ENCODE peak calls at places on chromosomes 16 and 17, in five cellular contexts. R is H1, K is H9, A is mesenchymal stem cell, E is trophoblast cell. N is an unnamed sample.

GRCh38 chr16:21116148-21116693 is 34.4 kb downstream of the DNAH3 start:
- DNase-seq in R (no peak), K (peak), E (no peak), A (no peak), N (no peak)

GRCh38 chr17:57545836-57546305 is 199.2 kb downstream of the CCDC182 start:
- DNase-seq in A (no peak), R (no peak), E (no peak), K (no peak), N (no peak)

GRCh38 chr17:35786941-35787432 is 8.5 kb downstream of the MMP28 start:
- DNase-seq in A (peak), R (no peak), K (peak), E (no peak), N (no peak)

GRCh38 chr17:32458367-32458766 is 14.1 kb downstream of the PSMD11 start:
- DNase-seq in E (no peak), A (no peak), R (no peak), K (no peak), N (no peak)

GRCh38 chr16:53224932-53225533 is 170.2 kb downstream of the CHD9 start:
- DNase-seq in K (no peak), R (no peak), E (peak), A (peak), N (no peak)

GRCh38 chr16:31467151-31467550 is 4.8 kb upstream of the TGFB1I1 start:
- DNase-seq in K (no peak), A (no peak), E (no peak), R (no peak), N (no peak)

GRCh38 chr17:27846042-27846655 is 45.8 kb upstream of the NOS2 start:
- DNase-seq in E (no peak), R (no peak), A (no peak), K (no peak), N (no peak)

GRCh38 chr17:2335726-2336214 is 487 bp downstream of the TSR1 start:
- DNase-seq in K (no peak), A (peak), R (no peak), E (no peak), N (no peak)

GRCh38 chr16:84369105-84369504 is 767 bp downstream of the ATP2C2 start:
- DNase-seq in K (no peak), A (no peak), E (no peak), R (no peak), N (no peak)

GRCh38 chr16:87945351-87946042 is 5.7 kb upstream of the BANP start:
- DNase-seq in E (peak), R (no peak), A (peak), K (peak), N (peak)

GRCh38 chr17:47013341-47013740 is 34.3 kb upstream of the RPRML start:
- DNase-seq in E (no peak), A (no peak), K (no peak), R (no peak), N (no peak)

GRCh38 chr17:66777689-66778225 is 57.2 kb upstream of the CACNG5 start:
- DNase-seq in K (peak), R (peak), E (no peak), A (peak), N (no peak)

GRCh38 chr17:507441-507840 is 154.8 kb upstream of the RPH3AL start:
- DNase-seq in K (no peak), R (no peak), E (peak), A (no peak), N (no peak)

GRCh38 chr17:57523926-57524634 is 221.0 kb downstream of the CCDC182 start:
- DNase-seq in A (no peak), K (no peak), E (no peak), R (no peak), N (no peak)

GRCh38 chr16:20744922-20745440 is 3.4 kb upstream of the THUMPD1 start:
- DNase-seq in R (no peak), E (no peak), K (no peak), A (no peak), N (no peak)

GRCh38 chr17:30349252-30349651 is 15.4 kb upstream of the TMIGD1 start:
- DNase-seq in E (no peak), A (no peak), K (no peak), R (no peak), N (no peak)

GRCh38 chr16:19130852-19131808 is 17.4 kb downstream of the ITPRIPL2 start:
- DNase-seq in R (no peak), K (no peak), E (no peak), A (peak), N (no peak)

GRCh38 chr17:40432864-40433528 is 10.3 kb upstream of the IGFBP4 start:
- DNase-seq in K (peak), R (no peak), E (no peak), A (peak), N (no peak)

GRCh38 chr17:73320601-73321264 is 8.9 kb upstream of the CDC42EP4 start:
- DNase-seq in K (peak), A (no peak), R (no peak), E (no peak), N (no peak)

GRCh38 chr16:1485847-1486496 is 2.8 kb downstream of the PTX4 start:
- DNase-seq in R (no peak), A (no peak), K (no peak), E (no peak), N (no peak)

GRCh38 chr17:42312285-42313130 is 24.2 kb downstream of the STAT5A start:
- DNase-seq in A (peak), E (peak), R (no peak), K (peak), N (peak)

GRCh38 chr17:82230627-82231311 is 1.9 kb downstream of the SLC16A3 start:
- DNase-seq in K (peak), A (peak), E (peak), R (no peak), N (peak)

GRCh38 chr17:77831497-77832179 is 126.9 kb upstream of the TNRC6C start:
- DNase-seq in A (peak), R (no peak), K (no peak), E (no peak), N (no peak)

GRCh38 chr16:87860553-87861299 is 8.6 kb downstream of the SLC7A5 start:
- DNase-seq in A (peak), E (no peak), K (no peak), R (no peak), N (no peak)

GRCh38 chr16:58426960-58427359 is 34.7 kb downstream of the GINS3 start:
- DNase-seq in R (no peak), E (no peak), A (no peak), K (no peak), N (no peak)

GRCh38 chr17:78356163-78356713 is 3.6 kb downstream of the SOCS3 start:
- DNase-seq in K (peak), E (peak), A (peak), R (peak), N (no peak)

GRCh38 chr16:3220839-3221238 is 14.1 kb downstream of the ZNF200 start:
- DNase-seq in E (no peak), K (no peak), R (no peak), A (no peak), N (no peak)

GRCh38 chr17:73304971-73305786 is 6.6 kb downstream of the CDC42EP4 start:
- DNase-seq in A (peak), E (peak), K (peak), R (no peak), N (no peak)

GRCh38 chr17:77475012-77475976 is 334.5 kb downstream of the SEC14L1 start:
- DNase-seq in R (no peak), A (peak), E (no peak), K (no peak), N (no peak)

GRCh38 chr16:57699481-57699880 is 4.9 kb downstream of the DRC7 start:
- DNase-seq in R (no peak), A (no peak), K (no peak), E (peak), N (no peak)

GRCh38 chr17:48180842-48181241 is 73.3 kb downstream of the SNX11 start:
- DNase-seq in K (no peak), E (no peak), A (no peak), R (no peak), N (no peak)

GRCh38 chr17:58564971-58565370 is 50.5 kb upstream of the MTMR4 start:
- DNase-seq in K (no peak), E (no peak), A (no peak), R (no peak), N (no peak)

GRCh38 chr16:69111216-69111615 is 5.8 kb downstream of the HAS3 start:
- DNase-seq in K (no peak), A (no peak), R (no peak), E (no peak), N (no peak)

GRCh38 chr17:55450232-55450631 is 28.6 kb upstream of the MMD start:
- DNase-seq in R (no peak), E (no peak), A (no peak), K (no peak), N (no peak)

DNA sequence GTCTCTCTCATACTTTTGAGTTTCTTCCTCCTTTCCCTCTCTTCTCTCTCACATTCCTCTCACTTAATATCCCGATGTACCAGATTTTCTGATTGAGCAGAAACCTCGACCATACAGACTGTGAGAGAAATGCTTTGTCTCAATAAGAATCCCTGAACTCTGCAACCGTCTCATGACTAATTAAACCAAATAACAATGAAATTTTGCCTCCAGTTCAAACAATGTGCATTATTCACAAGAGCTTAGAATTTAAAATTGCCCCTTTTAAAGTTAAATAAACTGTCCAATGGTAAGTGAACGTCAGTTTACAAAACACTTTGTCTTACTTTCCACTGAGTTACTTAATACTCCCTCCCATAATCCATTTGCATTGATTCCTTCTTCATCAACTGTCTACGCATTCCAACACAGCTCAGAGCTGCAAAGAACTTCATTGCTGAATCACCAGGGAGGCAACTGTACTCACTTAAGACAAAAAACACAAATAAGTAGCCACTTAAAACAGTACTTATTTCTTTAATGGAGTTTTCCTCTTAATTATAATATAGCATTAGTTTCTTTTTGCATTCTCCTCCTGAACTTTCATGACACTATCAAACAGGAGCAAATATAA is 4.9 kb downstream of the CDH11 start:
- DNase-seq in R (no peak), E (no peak), A (peak), K (no peak), N (no peak)
- H2BK12ac ChIP-seq in R (no peak), E (no peak), A (no peak), K (no peak), N (no peak)

DNA sequence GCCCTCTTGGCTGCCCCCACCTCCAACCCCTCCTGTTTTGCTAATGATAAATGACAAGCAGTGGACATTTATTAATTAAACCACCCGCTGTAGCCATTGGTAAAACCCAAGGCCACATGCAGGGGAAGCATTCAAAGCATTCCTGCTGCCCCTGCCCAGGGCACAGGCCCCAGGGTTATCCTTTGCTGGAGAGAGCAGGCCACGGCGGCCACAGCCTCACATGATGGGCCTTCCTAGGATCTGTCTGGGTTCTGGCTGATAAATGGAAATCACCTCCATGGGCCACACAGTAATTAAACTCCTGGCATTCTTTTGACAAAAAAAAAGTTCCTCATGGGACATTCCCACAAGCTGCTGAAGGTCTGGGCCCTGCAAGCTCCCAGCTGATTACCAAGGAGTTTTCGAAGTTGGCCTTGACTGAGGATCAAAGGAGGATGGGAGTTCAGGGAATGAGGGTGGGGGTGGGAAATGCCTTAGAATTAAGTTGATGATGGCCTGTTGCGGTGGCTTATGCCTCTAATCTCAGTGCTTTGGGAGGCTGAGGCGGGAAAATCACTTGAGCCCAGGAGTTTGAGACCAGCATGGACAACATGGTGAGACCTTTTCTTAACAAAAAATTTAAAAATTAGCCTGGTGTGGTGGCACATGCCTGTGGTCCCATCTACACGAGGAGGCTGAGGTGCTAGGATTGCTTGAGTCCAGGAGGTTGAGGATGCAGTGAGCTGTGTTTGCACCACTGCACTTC is 35.5 kb downstream of the SOST start:
- DNase-seq in R (no peak), A (no peak), K (no peak), E (no peak), N (no peak)
- H3K4ac ChIP-seq in R (no peak), A (no peak), K (no peak), E (no peak), N (no peak)

GRCh38 chr16:29963021-29963743 is 1.3 kb downstream of the TMEM219 start:
- DNase-seq in A (no peak), E (no peak), K (no peak), R (no peak), N (no peak)
- H3K14ac ChIP-seq in A (peak), E (peak), K (no peak), R (no peak), N (peak)

GRCh38 chr16:51852892-51853291 is 694.1 kb downstream of the TOX3 start:
- DNase-seq in A (no peak), E (no peak), K (no peak), R (no peak), N (no peak)
- H2BK12ac ChIP-seq in A (no peak), E (no peak), K (no peak), R (no peak), N (no peak)

GRCh38 chr17:38536661-38537060 is 69.1 kb downstream of the SRCIN1 start:
- DNase-seq in K (no peak), R (no peak), A (no peak), E (no peak), N (no peak)

GRCh38 chr17:38541281-38541680 is 64.5 kb downstream of the SRCIN1 start:
- DNase-seq in E (no peak), R (no peak), A (no peak), K (peak), N (no peak)

GRCh38 chr17:38539386-38539785 is 66.4 kb downstream of the SRCIN1 start:
- DNase-seq in A (no peak), K (no peak), R (no peak), E (no peak), N (no peak)

GRCh38 chr17:38540514-38540913 is 65.2 kb downstream of the SRCIN1 start:
- DNase-seq in K (no peak), A (no peak), R (no peak), E (no peak), N (no peak)

DNA sequence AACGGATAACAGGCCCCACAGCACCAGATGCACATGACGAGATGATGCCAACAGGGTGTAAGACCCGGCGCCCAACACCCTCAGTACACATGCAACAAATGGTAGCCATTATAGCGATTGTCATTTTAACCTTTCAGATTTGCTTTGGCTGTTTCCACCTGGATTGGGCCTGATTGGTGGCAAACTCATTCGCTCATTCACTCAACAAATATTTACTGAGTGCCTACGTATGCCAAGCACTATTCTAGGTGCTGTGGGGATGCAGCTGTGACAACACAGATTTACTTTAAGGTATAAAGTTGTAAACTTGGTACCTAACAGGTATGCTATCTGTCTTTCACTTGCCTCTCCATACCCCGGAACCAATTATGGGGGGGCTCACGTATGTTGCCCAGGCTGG is 66.8 kb downstream of the SRCIN1 start:
- DNase-seq in R (no peak), A (no peak), E (no peak), K (no peak), N (no peak)
- H3K4ac ChIP-seq in R (no peak), A (no peak), E (no peak), K (no peak), N (no peak)

DNA sequence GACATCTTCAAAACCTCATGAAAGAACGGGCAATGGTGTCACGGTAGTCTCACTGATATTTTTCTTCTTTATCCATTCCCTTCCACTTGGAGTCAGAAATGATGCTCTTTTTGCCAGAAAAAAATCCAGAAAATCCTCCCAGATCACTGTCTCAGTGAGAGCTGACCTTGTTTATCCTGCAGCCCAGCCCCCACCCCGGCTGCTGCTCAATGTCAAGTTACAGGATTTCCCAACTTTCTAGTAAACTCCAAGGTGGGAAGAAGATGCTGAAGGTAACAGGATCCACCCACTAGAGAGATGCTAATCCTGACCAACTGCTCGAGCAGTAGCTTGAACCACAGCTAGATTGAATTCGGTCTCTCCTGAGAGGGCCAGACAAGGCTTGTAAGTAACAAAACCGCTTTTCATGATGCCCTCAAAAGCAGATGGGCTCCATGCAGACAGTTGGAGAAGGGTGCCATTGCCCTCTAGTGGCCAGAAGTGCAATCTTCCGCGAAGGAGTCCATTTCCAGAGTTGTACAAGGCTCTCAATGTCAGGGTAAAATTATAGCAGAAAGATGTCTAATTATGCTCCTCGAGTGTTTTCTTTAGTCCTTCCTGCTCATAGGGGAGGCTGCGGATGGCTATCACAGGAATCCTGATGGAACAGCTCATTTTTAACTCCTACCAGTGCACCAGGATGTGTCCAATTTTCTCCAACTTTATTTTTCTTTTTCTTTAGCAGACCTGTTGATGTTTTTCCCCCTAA is 4.0 kb downstream of the CDH11 start:
- DNase-seq in E (peak), R (no peak), A (peak), K (peak), N (peak)
- H3K14ac ChIP-seq in E (no peak), R (no peak), A (no peak), K (no peak), N (no peak)

N was measured in neuronal stem cell.